ENCODE peak calls at places on chromosomes 7 and 10, in seven cellular contexts. One of them, this sample, is unnamed.

GRCh38 chr7:131859162-131859821 is 302.9 kb upstream of the PODXL start:
- DNase-seq in left ventricle myocardium inferior: peak; percentile 46
- DNase-seq in adrenal gland: peak; percentile 49
- DNase-seq in H9: peak; percentile 81
- DNase-seq in IMR-90: peak; percentile 62
- DNase-seq in cardiac fibroblast: peak; percentile 74
- DNase-seq in retinal pigment epithelial cell: peak; percentile 16
- DNase-seq in this sample: peak; percentile 25

GRCh38 chr10:930415-931325 is 835 bp downstream of the LARP4B start:
- DNase-seq in left ventricle myocardium inferior: peak; percentile 33
- DNase-seq in adrenal gland: peak; percentile 49
- DNase-seq in H9: peak; percentile 56
- DNase-seq in IMR-90: peak; percentile 30
- DNase-seq in cardiac fibroblast: peak; percentile 37
- DNase-seq in retinal pigment epithelial cell: peak; percentile 27
- DNase-seq in this sample: no peak

GRCh38 chr10:121436630-121437311 is 161.5 kb downstream of the FGFR2 start:
- DNase-seq in left ventricle myocardium inferior: no peak
- DNase-seq in adrenal gland: no peak
- DNase-seq in H9: no peak
- DNase-seq in IMR-90: no peak
- DNase-seq in cardiac fibroblast: no peak
- DNase-seq in retinal pigment epithelial cell: no peak
- DNase-seq in this sample: no peak

GRCh38 chr10:103188853-103189252 is 4.2 kb downstream of the NT5C2 start:
- DNase-seq in left ventricle myocardium inferior: no peak
- DNase-seq in adrenal gland: no peak
- DNase-seq in H9: no peak
- DNase-seq in IMR-90: peak; percentile 59
- DNase-seq in cardiac fibroblast: no peak
- DNase-seq in retinal pigment epithelial cell: peak; percentile 39
- DNase-seq in this sample: no peak

GRCh38 chr7:152333134-152333533 is 102.7 kb downstream of the KMT2C start:
- DNase-seq in left ventricle myocardium inferior: no peak
- DNase-seq in adrenal gland: no peak
- DNase-seq in H9: no peak
- DNase-seq in IMR-90: no peak
- DNase-seq in cardiac fibroblast: no peak
- DNase-seq in retinal pigment epithelial cell: no peak
- DNase-seq in this sample: no peak

GRCh38 chr7:117715784-117716445 is 157.3 kb downstream of the CTTNBP2 start:
- DNase-seq in left ventricle myocardium inferior: no peak
- DNase-seq in adrenal gland: peak; percentile 22
- DNase-seq in H9: peak; percentile 56
- DNase-seq in IMR-90: peak; percentile 75
- DNase-seq in cardiac fibroblast: peak; percentile 62
- DNase-seq in retinal pigment epithelial cell: peak; percentile 29
- DNase-seq in this sample: peak; percentile 32

GRCh38 chr10:5905854-5906507 is 15.9 kb downstream of the FBH1 start:
- DNase-seq in left ventricle myocardium inferior: peak; percentile 54
- DNase-seq in adrenal gland: no peak
- DNase-seq in H9: no peak
- DNase-seq in IMR-90: no peak
- DNase-seq in cardiac fibroblast: peak; percentile 4
- DNase-seq in retinal pigment epithelial cell: no peak
- DNase-seq in this sample: no peak

GRCh38 chr7:138684360-138684759 is 16.8 kb downstream of the SVOPL start:
- DNase-seq in left ventricle myocardium inferior: no peak
- DNase-seq in adrenal gland: no peak
- DNase-seq in H9: no peak
- DNase-seq in IMR-90: no peak
- DNase-seq in cardiac fibroblast: no peak
- DNase-seq in retinal pigment epithelial cell: peak; percentile 67
- DNase-seq in this sample: no peak

GRCh38 chr7:113460067-113460466 is 341.7 kb upstream of the SMIM30 start:
- DNase-seq in left ventricle myocardium inferior: no peak
- DNase-seq in adrenal gland: no peak
- DNase-seq in H9: no peak
- DNase-seq in IMR-90: no peak
- DNase-seq in cardiac fibroblast: no peak
- DNase-seq in retinal pigment epithelial cell: no peak
- DNase-seq in this sample: no peak

GRCh38 chr7:3880221-3880935 is 579.3 kb downstream of the SDK1 start:
- DNase-seq in left ventricle myocardium inferior: no peak
- DNase-seq in adrenal gland: no peak
- DNase-seq in H9: no peak
- DNase-seq in IMR-90: no peak
- DNase-seq in cardiac fibroblast: no peak
- DNase-seq in retinal pigment epithelial cell: no peak
- DNase-seq in this sample: no peak

GRCh38 chr10:83373659-83374058 is 765.6 kb upstream of the GHITM start:
- DNase-seq in left ventricle myocardium inferior: no peak
- DNase-seq in adrenal gland: no peak
- DNase-seq in H9: peak; percentile 50
- DNase-seq in IMR-90: no peak
- DNase-seq in cardiac fibroblast: peak; percentile 52
- DNase-seq in retinal pigment epithelial cell: no peak
- DNase-seq in this sample: no peak
- TF ChIP-seq CTCF in left ventricle myocardium inferior: peak; percentile 46
- TF ChIP-seq CTCF in adrenal gland: no peak
- TF ChIP-seq CTCF in H9: peak; percentile 78
- TF ChIP-seq CTCF in IMR-90: peak; percentile 2
- TF ChIP-seq CTCF in cardiac fibroblast: peak; percentile 34
- TF ChIP-seq CTCF in retinal pigment epithelial cell: peak; percentile 52
- TF ChIP-seq CTCF in this sample: no peak

GRCh38 chr7:151007469-151007898 is 16.7 kb downstream of the NOS3 start:
- DNase-seq in left ventricle myocardium inferior: no peak
- DNase-seq in adrenal gland: no peak
- DNase-seq in H9: peak; percentile 38
- DNase-seq in IMR-90: no peak
- DNase-seq in cardiac fibroblast: no peak
- DNase-seq in retinal pigment epithelial cell: no peak
- DNase-seq in this sample: no peak

GRCh38 chr7:151009340-151010001 is 14.8 kb downstream of the ATG9B start:
- DNase-seq in left ventricle myocardium inferior: no peak
- DNase-seq in adrenal gland: no peak
- DNase-seq in H9: peak; percentile 65
- DNase-seq in IMR-90: no peak
- DNase-seq in cardiac fibroblast: no peak
- DNase-seq in retinal pigment epithelial cell: no peak
- DNase-seq in this sample: no peak

GRCh38 chr7:151008143-151008510 is 16.2 kb downstream of the ATG9B start:
- DNase-seq in left ventricle myocardium inferior: no peak
- DNase-seq in adrenal gland: no peak
- DNase-seq in H9: peak; percentile 40
- DNase-seq in IMR-90: no peak
- DNase-seq in cardiac fibroblast: no peak
- DNase-seq in retinal pigment epithelial cell: no peak
- DNase-seq in this sample: no peak

GRCh38 chr7:151010002-151010306 is 14.3 kb downstream of the ATG9B start:
- DNase-seq in left ventricle myocardium inferior: no peak
- DNase-seq in adrenal gland: no peak
- DNase-seq in H9: no peak
- DNase-seq in IMR-90: no peak
- DNase-seq in cardiac fibroblast: no peak
- DNase-seq in retinal pigment epithelial cell: no peak
- DNase-seq in this sample: no peak

DNA sequence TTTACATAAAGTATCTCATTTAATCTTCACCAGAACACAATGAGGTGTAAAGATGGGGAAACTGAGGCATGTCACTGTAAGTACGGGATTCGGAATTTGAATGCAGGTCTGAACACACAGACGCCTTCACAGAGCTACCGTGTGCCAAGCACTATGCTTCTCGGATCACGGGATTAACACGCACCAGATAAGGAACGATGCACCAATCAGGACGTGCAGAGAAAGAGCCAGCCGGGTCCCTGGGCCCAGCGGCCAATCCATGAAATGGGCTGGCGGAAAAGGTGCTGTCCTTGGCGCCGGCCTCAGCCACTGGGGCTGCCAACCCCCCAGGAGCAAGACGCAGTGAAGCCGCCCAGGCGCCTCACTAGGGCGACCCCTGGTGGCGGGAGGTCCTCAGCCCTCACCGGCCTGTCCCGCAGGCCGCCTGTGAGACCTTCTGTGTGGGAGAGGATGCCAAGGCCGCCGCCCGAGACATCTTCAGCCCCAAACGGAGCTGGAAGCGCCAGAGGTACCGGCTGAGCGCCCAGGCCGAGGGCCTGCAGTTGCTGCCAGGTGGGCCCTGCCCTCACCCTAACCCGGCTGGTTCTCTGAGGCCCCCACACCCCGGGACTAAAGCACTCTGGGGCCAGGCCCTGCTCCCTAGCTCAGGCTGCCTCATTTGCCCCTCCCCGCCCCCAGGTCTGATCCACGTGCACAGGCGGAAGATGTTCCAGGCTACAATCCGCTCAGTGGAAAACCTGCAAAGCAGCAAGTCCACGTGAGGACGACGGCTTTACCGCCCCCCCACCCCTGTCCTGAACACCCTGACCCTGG is 15.6 kb downstream of the ATG9B start:
- DNase-seq in left ventricle myocardium inferior: peak; percentile 74
- DNase-seq in adrenal gland: peak; percentile 71
- DNase-seq in H9: peak; percentile 94
- DNase-seq in IMR-90: no peak
- DNase-seq in cardiac fibroblast: peak; percentile 65
- DNase-seq in retinal pigment epithelial cell: no peak
- DNase-seq in this sample: no peak
- TF ChIP-seq CTCF in left ventricle myocardium inferior: peak; percentile 85
- TF ChIP-seq CTCF in adrenal gland: peak; percentile 73
- TF ChIP-seq CTCF in H9: peak; percentile 99
- TF ChIP-seq CTCF in IMR-90: peak; percentile 44
- TF ChIP-seq CTCF in cardiac fibroblast: peak; percentile 82
- TF ChIP-seq CTCF in retinal pigment epithelial cell: peak; percentile 77
- TF ChIP-seq CTCF in this sample: peak; percentile 63

GRCh38 chr10:114708084-114708483 is 50.0 kb upstream of the ABLIM1 start:
- DNase-seq in left ventricle myocardium inferior: no peak
- DNase-seq in adrenal gland: no peak
- DNase-seq in H9: no peak
- DNase-seq in IMR-90: no peak
- DNase-seq in cardiac fibroblast: no peak
- DNase-seq in retinal pigment epithelial cell: no peak
- DNase-seq in this sample: no peak

GRCh38 chr10:114704720-114705119 is 46.6 kb upstream of the ABLIM1 start:
- DNase-seq in left ventricle myocardium inferior: no peak
- DNase-seq in adrenal gland: no peak
- DNase-seq in H9: no peak
- DNase-seq in IMR-90: no peak
- DNase-seq in cardiac fibroblast: no peak
- DNase-seq in retinal pigment epithelial cell: no peak
- DNase-seq in this sample: no peak

GRCh38 chr10:114703377-114704125 is 45.5 kb upstream of the ABLIM1 start:
- DNase-seq in left ventricle myocardium inferior: no peak
- DNase-seq in adrenal gland: no peak
- DNase-seq in H9: no peak
- DNase-seq in IMR-90: peak; percentile 43
- DNase-seq in cardiac fibroblast: peak; percentile 29
- DNase-seq in retinal pigment epithelial cell: no peak
- DNase-seq in this sample: no peak

GRCh38 chr10:114708717-114709352 is 50.8 kb upstream of the ABLIM1 start:
- DNase-seq in left ventricle myocardium inferior: no peak
- DNase-seq in adrenal gland: no peak
- DNase-seq in H9: no peak
- DNase-seq in IMR-90: peak; percentile 89
- DNase-seq in cardiac fibroblast: peak; percentile 85
- DNase-seq in retinal pigment epithelial cell: no peak
- DNase-seq in this sample: no peak

GRCh38 chr10:114706458-114707055 is 48.5 kb upstream of the ABLIM1 start:
- DNase-seq in left ventricle myocardium inferior: no peak
- DNase-seq in adrenal gland: no peak
- DNase-seq in H9: no peak
- DNase-seq in IMR-90: no peak
- DNase-seq in cardiac fibroblast: peak; percentile 40
- DNase-seq in retinal pigment epithelial cell: no peak
- DNase-seq in this sample: no peak
- TF ChIP-seq CTCF in left ventricle myocardium inferior: no peak
- TF ChIP-seq CTCF in adrenal gland: no peak
- TF ChIP-seq CTCF in H9: no peak
- TF ChIP-seq CTCF in IMR-90: no peak
- TF ChIP-seq CTCF in cardiac fibroblast: no peak
- TF ChIP-seq CTCF in retinal pigment epithelial cell: no peak
- TF ChIP-seq CTCF in this sample: no peak

GRCh38 chr7:81770823-81771222 is 976 bp upstream of the HGF start:
- DNase-seq in left ventricle myocardium inferior: no peak
- DNase-seq in adrenal gland: no peak
- DNase-seq in H9: no peak
- DNase-seq in IMR-90: no peak
- DNase-seq in cardiac fibroblast: peak; percentile 29
- DNase-seq in retinal pigment epithelial cell: no peak
- DNase-seq in this sample: no peak

GRCh38 chr7:81767883-81768282 is 2.0 kb downstream of the HGF start:
- DNase-seq in left ventricle myocardium inferior: no peak
- DNase-seq in adrenal gland: no peak
- DNase-seq in H9: no peak
- DNase-seq in IMR-90: peak; percentile 50
- DNase-seq in cardiac fibroblast: peak; percentile 82
- DNase-seq in retinal pigment epithelial cell: no peak
- DNase-seq in this sample: peak; percentile 23

GRCh38 chr7:81768951-81769778 is 682 bp downstream of the HGF start:
- DNase-seq in left ventricle myocardium inferior: no peak
- DNase-seq in adrenal gland: no peak
- DNase-seq in H9: no peak
- DNase-seq in IMR-90: peak; percentile 11
- DNase-seq in cardiac fibroblast: peak; percentile 25
- DNase-seq in retinal pigment epithelial cell: no peak
- DNase-seq in this sample: no peak

GRCh38 chr7:81774496-81774895 is 4.6 kb upstream of the HGF start:
- DNase-seq in left ventricle myocardium inferior: no peak
- DNase-seq in adrenal gland: no peak
- DNase-seq in H9: no peak
- DNase-seq in IMR-90: peak; percentile 50
- DNase-seq in cardiac fibroblast: no peak
- DNase-seq in retinal pigment epithelial cell: no peak
- DNase-seq in this sample: no peak

DNA sequence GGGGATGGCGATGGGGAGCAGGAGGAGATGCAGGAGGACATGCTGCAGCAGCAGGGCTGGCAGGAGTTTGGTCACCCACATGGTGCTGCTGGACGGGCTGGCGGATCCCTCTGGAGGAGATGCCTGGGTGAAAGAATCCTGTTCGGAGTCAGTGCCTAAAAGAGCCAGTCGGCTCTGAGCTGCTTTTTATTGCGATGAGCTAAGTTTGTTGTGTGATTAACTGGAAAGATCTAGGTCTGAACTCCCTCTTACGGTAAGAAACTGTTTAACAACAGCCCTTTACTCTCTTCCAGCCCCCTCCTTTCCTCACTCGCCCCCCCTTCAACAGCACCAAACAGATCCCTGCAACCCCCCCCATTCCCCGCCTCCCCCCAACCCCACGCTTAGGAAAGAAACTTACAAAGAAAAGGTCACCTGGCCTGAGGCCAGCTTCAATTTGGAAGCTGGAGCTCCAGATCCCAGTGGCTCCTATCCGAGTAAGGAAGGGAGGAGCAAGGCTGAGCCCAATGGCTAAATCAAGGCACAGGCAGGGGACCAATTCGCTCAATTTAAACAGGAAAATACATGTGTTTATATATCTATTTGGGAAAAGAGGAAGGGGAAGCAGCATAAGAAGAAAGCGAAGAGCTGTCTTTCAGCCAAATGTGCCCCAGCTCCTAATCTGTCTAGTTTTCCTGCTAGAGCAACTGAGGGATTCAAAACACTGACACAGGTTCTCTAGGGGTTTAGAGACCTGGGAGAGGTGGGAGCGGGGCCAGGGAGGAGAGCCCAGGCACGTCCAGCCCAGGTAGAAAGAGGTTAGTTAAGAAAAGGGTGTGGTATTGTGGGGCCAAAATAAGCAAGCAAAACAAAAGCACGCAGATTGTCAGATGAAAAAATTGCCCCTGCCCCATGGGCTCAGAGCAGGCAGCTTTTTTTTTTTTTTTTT is at the start of gene HGF:
- DNase-seq in left ventricle myocardium inferior: peak; percentile 58
- DNase-seq in adrenal gland: peak; percentile 31
- DNase-seq in H9: peak; percentile 49
- DNase-seq in IMR-90: peak; percentile 87
- DNase-seq in cardiac fibroblast: peak; percentile 86
- DNase-seq in retinal pigment epithelial cell: no peak
- DNase-seq in this sample: peak; percentile 54
- TF ChIP-seq CTCF in left ventricle myocardium inferior: no peak
- TF ChIP-seq CTCF in adrenal gland: no peak
- TF ChIP-seq CTCF in H9: no peak
- TF ChIP-seq CTCF in IMR-90: peak; percentile 48
- TF ChIP-seq CTCF in cardiac fibroblast: peak; percentile 20
- TF ChIP-seq CTCF in retinal pigment epithelial cell: peak; percentile 14
- TF ChIP-seq CTCF in this sample: peak; percentile 38

This sample was measured in AG09319.